ENCODE peak calls at places on chromosomes 2 and 18, in ten cellular contexts. One of them, this sample, is unnamed.

GRCh38 chr2:72533767-72534166 is 292.1 kb downstream of the EXOC6B start:
- DNase-seq in myocyte: peak
- DNase-seq in coronary artery: no peak
- DNase-seq in G401: no peak
- DNase-seq in NCI-H510A treated with DMSO at 0.1 percent for 48 hours: no peak
- DNase-seq in HCT116: peak
- DNase-seq in astrocyte of the hippocampus: peak
- DNase-seq in NCI-H2107: no peak
- DNase-seq in cardiac fibroblast: no peak
- DNase-seq in left cardiac atrium: no peak
- DNase-seq in this sample: no peak

GRCh38 chr2:137718786-137719185 is 245.5 kb upstream of the HNMT start:
- DNase-seq in myocyte: no peak
- DNase-seq in coronary artery: no peak
- DNase-seq in G401: no peak
- DNase-seq in NCI-H510A treated with DMSO at 0.1 percent for 48 hours: no peak
- DNase-seq in HCT116: no peak
- DNase-seq in astrocyte of the hippocampus: no peak
- DNase-seq in NCI-H2107: no peak
- DNase-seq in cardiac fibroblast: no peak
- DNase-seq in left cardiac atrium: no peak
- DNase-seq in this sample: no peak

GRCh38 chr2:130873700-130874346 is 37.1 kb downstream of the ARHGEF4 start:
- DNase-seq in myocyte: peak
- DNase-seq in coronary artery: peak
- DNase-seq in G401: peak
- DNase-seq in NCI-H510A treated with DMSO at 0.1 percent for 48 hours: peak
- DNase-seq in HCT116: peak
- DNase-seq in astrocyte of the hippocampus: peak
- DNase-seq in NCI-H2107: no peak
- DNase-seq in cardiac fibroblast: peak
- DNase-seq in left cardiac atrium: peak
- DNase-seq in this sample: peak

GRCh38 chr2:230885467-230886130 is 20.9 kb downstream of the ITM2C start:
- DNase-seq in myocyte: no peak
- DNase-seq in coronary artery: no peak
- DNase-seq in G401: peak
- DNase-seq in NCI-H510A treated with DMSO at 0.1 percent for 48 hours: peak
- DNase-seq in HCT116: no peak
- DNase-seq in astrocyte of the hippocampus: peak
- DNase-seq in NCI-H2107: no peak
- DNase-seq in cardiac fibroblast: peak
- DNase-seq in left cardiac atrium: no peak
- DNase-seq in this sample: peak

GRCh38 chr2:43028188-43028587 is 198.2 kb downstream of the ZFP36L2 start:
- DNase-seq in myocyte: no peak
- DNase-seq in coronary artery: peak
- DNase-seq in G401: no peak
- DNase-seq in NCI-H510A treated with DMSO at 0.1 percent for 48 hours: no peak
- DNase-seq in HCT116: no peak
- DNase-seq in astrocyte of the hippocampus: no peak
- DNase-seq in NCI-H2107: no peak
- DNase-seq in cardiac fibroblast: no peak
- DNase-seq in left cardiac atrium: no peak
- DNase-seq in this sample: no peak

GRCh38 chr2:47065343-47065742 is 89.8 kb downstream of the STPG4 start:
- DNase-seq in myocyte: no peak
- DNase-seq in coronary artery: no peak
- DNase-seq in G401: no peak
- DNase-seq in NCI-H510A treated with DMSO at 0.1 percent for 48 hours: no peak
- DNase-seq in HCT116: no peak
- DNase-seq in astrocyte of the hippocampus: no peak
- DNase-seq in NCI-H2107: no peak
- DNase-seq in cardiac fibroblast: no peak
- DNase-seq in left cardiac atrium: no peak
- DNase-seq in this sample: no peak

GRCh38 chr18:40739029-40739428 is 1216.0 kb upstream of the PIK3C3 start:
- DNase-seq in myocyte: no peak
- DNase-seq in coronary artery: no peak
- DNase-seq in G401: no peak
- DNase-seq in NCI-H510A treated with DMSO at 0.1 percent for 48 hours: no peak
- DNase-seq in HCT116: no peak
- DNase-seq in astrocyte of the hippocampus: no peak
- DNase-seq in NCI-H2107: no peak
- DNase-seq in cardiac fibroblast: no peak
- DNase-seq in left cardiac atrium: no peak
- DNase-seq in this sample: no peak

GRCh38 chr2:8532408-8532807 is 149.4 kb upstream of the ID2 start:
- DNase-seq in myocyte: no peak
- DNase-seq in coronary artery: no peak
- DNase-seq in G401: no peak
- DNase-seq in NCI-H510A treated with DMSO at 0.1 percent for 48 hours: no peak
- DNase-seq in HCT116: no peak
- DNase-seq in astrocyte of the hippocampus: no peak
- DNase-seq in NCI-H2107: no peak
- DNase-seq in cardiac fibroblast: no peak
- DNase-seq in left cardiac atrium: no peak
- DNase-seq in this sample: no peak

GRCh38 chr18:3984163-3984757 is 470.8 kb downstream of the DLGAP1 start:
- DNase-seq in myocyte: peak
- DNase-seq in coronary artery: no peak
- DNase-seq in G401: peak
- DNase-seq in NCI-H510A treated with DMSO at 0.1 percent for 48 hours: no peak
- DNase-seq in HCT116: no peak
- DNase-seq in astrocyte of the hippocampus: peak
- DNase-seq in NCI-H2107: no peak
- DNase-seq in cardiac fibroblast: no peak
- DNase-seq in left cardiac atrium: no peak
- DNase-seq in this sample: no peak

GRCh38 chr18:54280206-54280550 is 10.9 kb downstream of the POLI start:
- DNase-seq in myocyte: peak
- DNase-seq in coronary artery: no peak
- DNase-seq in G401: no peak
- DNase-seq in NCI-H510A treated with DMSO at 0.1 percent for 48 hours: no peak
- DNase-seq in HCT116: no peak
- DNase-seq in astrocyte of the hippocampus: no peak
- DNase-seq in NCI-H2107: no peak
- DNase-seq in cardiac fibroblast: no peak
- DNase-seq in left cardiac atrium: no peak
- DNase-seq in this sample: no peak

GRCh38 chr18:63444567-63444966 is 22.3 kb upstream of the VPS4B start:
- DNase-seq in myocyte: peak
- DNase-seq in coronary artery: no peak
- DNase-seq in G401: no peak
- DNase-seq in NCI-H510A treated with DMSO at 0.1 percent for 48 hours: no peak
- DNase-seq in HCT116: no peak
- DNase-seq in astrocyte of the hippocampus: no peak
- DNase-seq in NCI-H2107: no peak
- DNase-seq in cardiac fibroblast: peak
- DNase-seq in left cardiac atrium: no peak
- DNase-seq in this sample: peak

GRCh38 chr2:12778811-12779574 is 62.3 kb downstream of the TRIB2 start:
- DNase-seq in myocyte: peak
- DNase-seq in coronary artery: no peak
- DNase-seq in G401: no peak
- DNase-seq in NCI-H510A treated with DMSO at 0.1 percent for 48 hours: no peak
- DNase-seq in HCT116: no peak
- DNase-seq in astrocyte of the hippocampus: no peak
- DNase-seq in NCI-H2107: no peak
- DNase-seq in cardiac fibroblast: no peak
- DNase-seq in left cardiac atrium: no peak
- DNase-seq in this sample: no peak

GRCh38 chr2:234491897-234492296 is 5.0 kb downstream of the ARL4C start:
- DNase-seq in myocyte: no peak
- DNase-seq in coronary artery: no peak
- DNase-seq in G401: no peak
- DNase-seq in NCI-H510A treated with DMSO at 0.1 percent for 48 hours: no peak
- DNase-seq in HCT116: no peak
- DNase-seq in astrocyte of the hippocampus: peak
- DNase-seq in NCI-H2107: no peak
- DNase-seq in cardiac fibroblast: no peak
- DNase-seq in left cardiac atrium: no peak
- DNase-seq in this sample: no peak

GRCh38 chr2:217980036-217980435 is 22.8 kb downstream of the TNS1 start:
- DNase-seq in myocyte: no peak
- DNase-seq in coronary artery: no peak
- DNase-seq in G401: no peak
- DNase-seq in NCI-H510A treated with DMSO at 0.1 percent for 48 hours: no peak
- DNase-seq in HCT116: no peak
- DNase-seq in astrocyte of the hippocampus: no peak
- DNase-seq in NCI-H2107: no peak
- DNase-seq in cardiac fibroblast: no peak
- DNase-seq in left cardiac atrium: peak
- DNase-seq in this sample: no peak

GRCh38 chr18:48886520-48887293 is 64.1 kb downstream of the SMAD7 start:
- DNase-seq in myocyte: no peak
- DNase-seq in coronary artery: peak
- DNase-seq in G401: no peak
- DNase-seq in NCI-H510A treated with DMSO at 0.1 percent for 48 hours: no peak
- DNase-seq in HCT116: no peak
- DNase-seq in astrocyte of the hippocampus: no peak
- DNase-seq in NCI-H2107: no peak
- DNase-seq in cardiac fibroblast: no peak
- DNase-seq in left cardiac atrium: peak
- DNase-seq in this sample: no peak

GRCh38 chr2:28286678-28287077 is 106.0 kb upstream of the FOSL2 start:
- DNase-seq in myocyte: no peak
- DNase-seq in coronary artery: no peak
- DNase-seq in G401: no peak
- DNase-seq in NCI-H510A treated with DMSO at 0.1 percent for 48 hours: no peak
- DNase-seq in HCT116: no peak
- DNase-seq in astrocyte of the hippocampus: peak
- DNase-seq in NCI-H2107: no peak
- DNase-seq in cardiac fibroblast: peak
- DNase-seq in left cardiac atrium: no peak
- DNase-seq in this sample: no peak

This sample was measured in KBM-7.